ENCODE peak calls at places on chromosomes 3 and 15, in six cellular contexts. U is bronchial epithelial cell, Y is non-pigmented ciliary epithelial cell, E is T follicular helper cell, Z is ureter, N is T1000. K is an unnamed sample.

GRCh38 chr15:72047020-72047419 is 70.9 kb downstream of the MYO9A start:
- DNase-seq in U (peak), Y (no peak), E (no peak), Z (no peak), N (no peak), K (no peak)

GRCh38 chr3:85161544-85161943 is 202.8 kb downstream of the CADM2 start:
- DNase-seq in U (peak), Y (no peak), E (no peak), Z (no peak), N (peak), K (no peak)

GRCh38 chr3:152564454-152564853 is 270.5 kb upstream of the P2RY1 start:
- DNase-seq in U (no peak), Y (no peak), E (no peak), Z (no peak), N (no peak), K (no peak)

GRCh38 chr3:186361246-186361611 is 805 bp downstream of the DGKG start:
- DNase-seq in U (no peak), Y (no peak), E (no peak), Z (no peak), N (no peak), K (no peak)

GRCh38 chr3:42690191-42690590 is 4.9 kb downstream of the KLHL40 start:
- DNase-seq in U (no peak), Y (no peak), E (no peak), Z (no peak), N (no peak), K (no peak)

GRCh38 chr3:147956615-147957014 is 547.5 kb downstream of the ZIC1 start:
- DNase-seq in U (no peak), Y (no peak), E (no peak), Z (no peak), N (no peak), K (no peak)

GRCh38 chr3:187025254-187025655 is 94.9 kb downstream of the ST6GAL1 start:
- DNase-seq in U (no peak), Y (no peak), E (no peak), Z (no peak), N (no peak), K (no peak)

GRCh38 chr3:140386357-140387100 is 291.3 kb upstream of the TRIM42 start:
- DNase-seq in U (peak), Y (no peak), E (no peak), Z (no peak), N (no peak), K (no peak)

GRCh38 chr15:45690581-45691260 is 55.9 kb downstream of the SQOR start:
- DNase-seq in U (no peak), Y (no peak), E (no peak), Z (no peak), N (no peak), K (no peak)

GRCh38 chr15:42474857-42475256 is 16.1 kb downstream of the ZNF106 start:
- DNase-seq in U (no peak), Y (no peak), E (no peak), Z (no peak), N (no peak), K (no peak)

GRCh38 chr3:17901893-17902292 is 159.5 kb upstream of the TBC1D5 start:
- DNase-seq in U (peak), Y (no peak), E (no peak), Z (no peak), N (no peak), K (no peak)

GRCh38 chr3:56801151-56801596 is 575 bp downstream of the ARHGEF3 start:
- DNase-seq in U (no peak), Y (no peak), E (no peak), Z (no peak), N (no peak), K (peak)

GRCh38 chr3:38281895-38282686 is at the start of gene SLC22A14:
- DNase-seq in U (no peak), Y (no peak), E (no peak), Z (no peak), N (no peak), K (no peak)

GRCh38 chr15:101149864-101150722 is 101.8 kb downstream of the CHSY1 start:
- DNase-seq in U (no peak), Y (no peak), E (no peak), Z (no peak), N (no peak), K (no peak)

GRCh38 chr3:73709712-73710111 is 85.0 kb upstream of the PDZRN3 start:
- DNase-seq in U (no peak), Y (no peak), E (no peak), Z (no peak), N (no peak), K (no peak)

GRCh38 chr15:78438595-78439285 is 724 bp downstream of the IREB2 start:
- DNase-seq in U (peak), Y (no peak), E (peak), Z (no peak), N (no peak), K (no peak)

GRCh38 chr15:84928843-84929168 is 44.3 kb downstream of the SLC28A1 start:
- DNase-seq in U (no peak), Y (no peak), E (no peak), Z (no peak), N (no peak), K (no peak)

GRCh38 chr15:64749167-64749566 is 26.2 kb downstream of the RBPMS2 start:
- DNase-seq in U (peak), Y (no peak), E (no peak), Z (no peak), N (no peak), K (no peak)

GRCh38 chr15:100824211-100824610 is 55.4 kb upstream of the ALDH1A3 start:
- DNase-seq in U (no peak), Y (no peak), E (no peak), Z (no peak), N (no peak), K (no peak)

GRCh38 chr15:57382222-57382621 is 5.9 kb downstream of the CGNL1 start:
- DNase-seq in U (no peak), Y (no peak), E (no peak), Z (no peak), N (no peak), K (no peak)

GRCh38 chr15:92811514-92811913 is 88.6 kb upstream of the CHD2 start:
- DNase-seq in U (peak), Y (no peak), E (no peak), Z (no peak), N (no peak), K (peak)

GRCh38 chr15:29090617-29091466 is 178.8 kb downstream of the NSMCE3 start:
- DNase-seq in U (no peak), Y (no peak), E (peak), Z (no peak), N (no peak), K (no peak)

GRCh38 chr3:15796771-15797599 is 794 bp downstream of the ANKRD28 start:
- DNase-seq in U (peak), Y (no peak), E (no peak), Z (no peak), N (peak), K (no peak)

GRCh38 chr3:12662593-12663310 is 1.2 kb downstream of the RAF1 start:
- DNase-seq in U (peak), Y (no peak), E (no peak), Z (no peak), N (no peak), K (peak)

GRCh38 chr3:61574854-61575253 is 13.5 kb downstream of the PTPRG start:
- DNase-seq in U (peak), Y (peak), E (no peak), Z (no peak), N (peak), K (no peak)

GRCh38 chr3:23099677-23100076 is 103.5 kb upstream of the UBE2E2 start:
- DNase-seq in U (no peak), Y (no peak), E (no peak), Z (no peak), N (no peak), K (no peak)

GRCh38 chr3:55521086-55522060 is 34.3 kb upstream of the WNT5A start:
- DNase-seq in U (peak), Y (no peak), E (no peak), Z (no peak), N (no peak), K (no peak)

GRCh38 chr3:27575509-27575908 is 91.3 kb upstream of the SLC4A7 start:
- DNase-seq in U (no peak), Y (no peak), E (no peak), Z (no peak), N (no peak), K (no peak)

GRCh38 chr15:81400640-81401236 is 26.7 kb upstream of the TMC3 start:
- DNase-seq in U (peak), Y (peak), E (no peak), Z (no peak), N (no peak), K (peak)

GRCh38 chr3:29503969-29504368 is 223.1 kb downstream of the RBMS3 start:
- DNase-seq in U (no peak), Y (no peak), E (no peak), Z (no peak), N (no peak), K (no peak)

GRCh38 chr3:158659454-158660237 is 12.8 kb downstream of the LXN start:
- DNase-seq in U (peak), Y (peak), E (peak), Z (peak), N (peak), K (peak)

GRCh38 chr3:195450731-195451229 is 8.0 kb upstream of the ACAP2 start:
- DNase-seq in U (no peak), Y (no peak), E (no peak), Z (no peak), N (no peak), K (peak)

GRCh38 chr15:55627730-55628368 is 39.7 kb upstream of the PYGO1 start:
- DNase-seq in U (peak), Y (peak), E (no peak), Z (no peak), N (no peak), K (no peak)

GRCh38 chr3:9251055-9251786 is 1.8 kb upstream of the SRGAP3 start:
- DNase-seq in U (peak), Y (no peak), E (no peak), Z (no peak), N (no peak), K (no peak)